ENCODE peak calls at places on chromosomes 5 and 9, in nine cellular contexts. D, T, H, B, X, A, U, S and W are unnamed samples.

GRCh38 chr5:101950050-101950449 is 346.0 kb downstream of the SLCO4C1 start:
- DNase-seq in D (no peak), B (no peak), U (no peak), A (no peak), H (no peak), X (no peak), T (no peak), S (no peak), W (no peak)

GRCh38 chr5:96657068-96657467 is 5.1 kb upstream of the CAST start:
- DNase-seq in A (peak), X (peak), S (peak), T (peak), B (no peak), U (peak), D (peak), H (no peak), W (peak)

GRCh38 chr9:131810351-131811170 is 70.7 kb upstream of the RAPGEF1 start:
- DNase-seq in A (no peak), U (no peak), T (no peak), S (no peak), X (no peak), D (no peak), H (no peak), B (no peak), W (no peak)

GRCh38 chr5:143679777-143680176 is 132.2 kb upstream of the HMHB1 start:
- DNase-seq in H (no peak), T (peak), B (no peak), U (peak), A (no peak), X (no peak), D (no peak), S (no peak), W (peak)

GRCh38 chr5:91293131-91293530 is 90.0 kb downstream of the ARRDC3 start:
- DNase-seq in A (no peak), U (peak), X (no peak), T (peak), D (no peak), B (peak), H (no peak), S (no peak), W (peak)

GRCh38 chr5:135452366-135453030 is 347 bp upstream of the TIFAB start:
- DNase-seq in H (no peak), U (no peak), S (no peak), B (no peak), D (no peak), X (no peak), T (no peak), A (no peak), W (no peak)

GRCh38 chr5:141155540-141156374 is 5.9 kb downstream of the PCDHB6 start:
- DNase-seq in X (no peak), A (no peak), B (no peak), H (no peak), T (no peak), D (no peak), S (no peak), U (no peak), W (no peak)

GRCh38 chr9:129333961-129334743 is 156.1 kb upstream of the IER5L start:
- DNase-seq in S (peak), X (no peak), T (peak), U (peak), B (peak), H (no peak), A (no peak), D (peak), W (peak)

GRCh38 chr5:80282054-80282453 is 26.2 kb upstream of the SERINC5 start:
- DNase-seq in X (no peak), D (no peak), T (no peak), H (no peak), A (no peak), U (no peak), S (no peak), B (no peak), W (no peak)

GRCh38 chr9:114538241-114538640 is 33.0 kb upstream of the WHRN start:
- DNase-seq in U (peak), H (peak), S (no peak), T (no peak), B (no peak), X (no peak), A (no peak), D (no peak), W (no peak)

GRCh38 chr9:35972093-35972492 is 14.1 kb upstream of the OR2S2 start:
- DNase-seq in X (peak), U (no peak), B (no peak), T (no peak), S (peak), D (peak), H (peak), A (no peak), W (no peak)

GRCh38 chr9:686381-686813 is 155.1 kb upstream of the DMRT1 start:
- DNase-seq in U (no peak), A (no peak), S (peak), X (no peak), B (no peak), T (no peak), D (no peak), H (no peak), W (no peak)

GRCh38 chr5:44538831-44539539 is 149.8 kb upstream of the FGF10 start:
- DNase-seq in H (no peak), B (no peak), A (no peak), T (no peak), S (no peak), U (peak), X (no peak), D (no peak), W (no peak)

GRCh38 chr5:133200256-133200655 is 148.4 kb downstream of the HSPA4 start:
- DNase-seq in X (no peak), T (no peak), B (no peak), S (no peak), H (no peak), A (no peak), U (no peak), D (no peak), W (no peak)

GRCh38 chr5:135076801-135077200 is 42.8 kb upstream of the PITX1 start:
- DNase-seq in T (no peak), S (no peak), B (no peak), H (no peak), U (no peak), D (no peak), X (no peak), A (no peak), W (no peak)